ENCODE peak calls at places on chromosomes 4 and X, in eight cellular contexts. W is CD14-positive monocyte; T is cardiac septum; V is tibial artery; G is activated B cell treated with CpG ODN at 0.5 μM for 24 hours; K is NCI-H1092 treated with DMSO at 0.1 percent for 48 hours; Q is ecto neural progenitor cell; S is activated CD4-positive, alpha-beta memory T cell treated with anti-CD3 and anti-CD28 coated beads, Interleukin-2, amount 10 ng/mL, durations not matched to agents 7 days and 5 days. F is an unnamed sample.

GRCh38 chr4:101019941-101020401 is 327.4 kb downstream of the PPP3CA start:
- DNase-seq in W (no peak), T (no peak), V (no peak), G (no peak), K (no peak), Q (no peak), S (peak), F (no peak)

GRCh38 chr4:85777908-85778808 is 303.2 kb downstream of the ARHGAP24 start:
- DNase-seq in W (no peak), T (no peak), V (no peak), G (no peak), K (no peak), Q (no peak), S (no peak), F (no peak)

GRCh38 chr4:41590591-41590990 is 52.6 kb downstream of the LIMCH1 start:
- DNase-seq in W (no peak), T (no peak), V (no peak), G (no peak), K (peak), Q (no peak), S (no peak), F (no peak)

GRCh38 chr4:47386592-47387235 is 76.8 kb downstream of the COMMD8 start:
- DNase-seq in W (no peak), T (no peak), V (no peak), G (no peak), K (no peak), Q (no peak), S (no peak), F (no peak)

GRCh38 chrX:70013483-70014222 is 36.1 kb downstream of the AWAT2 start:
- DNase-seq in W (no peak), T (no peak), V (no peak), G (no peak), K (no peak), Q (no peak), S (no peak), F (no peak)

GRCh38 chr4:43718369-43718768 is 730.2 kb downstream of the KCTD8 start:
- DNase-seq in W (no peak), T (no peak), V (no peak), G (no peak), K (no peak), Q (no peak), S (no peak), F (no peak)

GRCh38 chrX:729583-730409 is 99.2 kb downstream of the SHOX start:
- DNase-seq in W (no peak), T (no peak), V (no peak), G (no peak), K (no peak), Q (peak), S (no peak), F (no peak)

GRCh38 chr4:85058551-85058950 is 92.1 kb upstream of the WDFY3 start:
- DNase-seq in W (no peak), T (no peak), V (no peak), G (no peak), K (no peak), Q (no peak), S (no peak), F (no peak)

GRCh38 chr4:26873391-26874026 is 12.9 kb downstream of the STIM2 start:
- DNase-seq in W (peak), T (no peak), V (no peak), G (no peak), K (no peak), Q (no peak), S (peak), F (no peak)

GRCh38 chr4:828641-829271 is 2.8 kb upstream of the CPLX1 start:
- DNase-seq in W (no peak), T (peak), V (no peak), G (no peak), K (peak), Q (peak), S (no peak), F (no peak)

GRCh38 chr4:138500869-138501268 is 258.7 kb upstream of the SLC7A11 start:
- DNase-seq in W (no peak), T (no peak), V (no peak), G (no peak), K (no peak), Q (no peak), S (no peak), F (no peak)

GRCh38 chr4:8275511-8275910 is 6.0 kb downstream of the HTRA3 start:
- DNase-seq in W (no peak), T (no peak), V (no peak), G (no peak), K (no peak), Q (no peak), S (no peak), F (no peak)

GRCh38 chr4:140666889-140667614 is 89.1 kb downstream of the TBC1D9 start:
- DNase-seq in W (no peak), T (no peak), V (no peak), G (no peak), K (no peak), Q (no peak), S (no peak), F (no peak)

GRCh38 chrX:70454441-70455365 is 10.1 kb downstream of the DLG3 start:
- DNase-seq in W (no peak), T (no peak), V (peak), G (peak), K (peak), Q (peak), S (peak), F (peak)

GRCh38 chr4:99518883-99519282 is 8.1 kb downstream of the C4orf17 start:
- DNase-seq in W (no peak), T (no peak), V (no peak), G (no peak), K (no peak), Q (no peak), S (no peak), F (no peak)

GRCh38 chr4:5247735-5248134 is 196.5 kb downstream of the STK32B start:
- DNase-seq in W (no peak), T (no peak), V (no peak), G (no peak), K (no peak), Q (no peak), S (no peak), F (no peak)

GRCh38 chr4:85965529-85965928 is 394.3 kb downstream of the MAPK10 start:
- DNase-seq in W (no peak), T (no peak), V (no peak), G (no peak), K (no peak), Q (no peak), S (no peak), F (no peak)

GRCh38 chr4:175646802-175647201 is 165.3 kb downstream of the GPM6A start:
- DNase-seq in W (no peak), T (no peak), V (no peak), G (no peak), K (no peak), Q (no peak), S (no peak), F (no peak)

GRCh38 chr4:184419976-184420375 is 54.4 kb downstream of the IRF2 start:
- DNase-seq in W (no peak), T (no peak), V (no peak), G (no peak), K (no peak), Q (no peak), S (no peak), F (no peak)

GRCh38 chr4:112213850-112214249 is 17.7 kb upstream of the AP1AR start:
- DNase-seq in W (no peak), T (no peak), V (no peak), G (no peak), K (no peak), Q (no peak), S (no peak), F (no peak)

GRCh38 chrX:28586291-28586690 is 955 bp upstream of the IL1RAPL1 start:
- DNase-seq in W (no peak), T (no peak), V (no peak), G (no peak), K (no peak), Q (peak), S (no peak), F (no peak)

GRCh38 chrX:150421816-150422215 is 58.7 kb downstream of the MAMLD1 start:
- DNase-seq in W (no peak), T (no peak), V (peak), G (no peak), K (no peak), Q (no peak), S (no peak), F (no peak)

GRCh38 chrX:153582896-153583295 is 16.0 kb downstream of the CCNQ start:
- DNase-seq in W (peak), T (no peak), V (peak), G (peak), K (no peak), Q (no peak), S (peak), F (no peak)

GRCh38 chr4:10417720-10418119 is 39.5 kb downstream of the ZNF518B start:
- DNase-seq in W (no peak), T (no peak), V (no peak), G (no peak), K (no peak), Q (no peak), S (no peak), F (no peak)

GRCh38 chrX:16743604-16744325 is 24.4 kb downstream of the SYAP1 start:
- DNase-seq in W (no peak), T (no peak), V (no peak), G (no peak), K (no peak), Q (no peak), S (no peak), F (no peak)

GRCh38 chrX:39953879-39954278 is 143.9 kb downstream of the BCOR start:
- DNase-seq in W (no peak), T (no peak), V (peak), G (no peak), K (peak), Q (no peak), S (no peak), F (no peak)

GRCh38 chr4:183099537-183100297 is 660 bp downstream of the WWC2 start:
- DNase-seq in W (no peak), T (no peak), V (peak), G (peak), K (peak), Q (peak), S (no peak), F (no peak)

GRCh38 chr4:174216935-174217272 is 66.6 kb downstream of the FBXO8 start:
- DNase-seq in W (no peak), T (no peak), V (no peak), G (no peak), K (no peak), Q (no peak), S (no peak), F (no peak)

F was measured in Panc1.